ENCODE peak calls at places on chromosome 11, in eight cellular contexts. G, E, T, I, L, B, A and X are unnamed samples.

GRCh38 chr11:72764503-72764902 is 12.3 kb upstream of the ARAP1 start:
- DNase-seq in G (peak), E (no peak), T (no peak), I (no peak), L (no peak), B (no peak), A (peak), X (peak)

GRCh38 chr11:2758751-2759150 is 59.0 kb upstream of the KCNQ1OT1 start:
- DNase-seq in G (no peak), E (peak), T (peak), I (no peak), L (no peak), B (no peak), A (peak), X (no peak)

GRCh38 chr11:126109941-126110731 is 47.5 kb upstream of the CDON start:
- DNase-seq in G (no peak), E (no peak), T (no peak), I (no peak), L (no peak), B (no peak), A (no peak), X (no peak)

GRCh38 chr11:76897233-76897632 is 36.5 kb downstream of the ACER3 start:
- DNase-seq in G (no peak), E (no peak), T (no peak), I (no peak), L (no peak), B (no peak), A (no peak), X (no peak)

GRCh38 chr11:130068986-130069683 is 559 bp upstream of the APLP2 start:
- DNase-seq in G (no peak), E (peak), T (peak), I (peak), L (peak), B (no peak), A (peak), X (peak)

GRCh38 chr11:15199693-15200092 is 85.0 kb downstream of the INSC start:
- DNase-seq in G (no peak), E (no peak), T (no peak), I (no peak), L (no peak), B (no peak), A (no peak), X (peak)

GRCh38 chr11:102476069-102476468 is 23.5 kb upstream of the TMEM123 start:
- DNase-seq in G (no peak), E (no peak), T (no peak), I (no peak), L (no peak), B (no peak), A (no peak), X (no peak)

GRCh38 chr11:117941163-117941707 is 12.0 kb upstream of the TMPRSS13 start:
- DNase-seq in G (no peak), E (no peak), T (no peak), I (no peak), L (no peak), B (no peak), A (no peak), X (peak)

GRCh38 chr11:73186886-73187285 is 31.2 kb upstream of the P2RY2 start:
- DNase-seq in G (no peak), E (no peak), T (no peak), I (no peak), L (no peak), B (no peak), A (no peak), X (peak)

GRCh38 chr11:46475041-46475925 is 83.7 kb upstream of the CHRM4 start:
- DNase-seq in G (no peak), E (no peak), T (no peak), I (no peak), L (no peak), B (no peak), A (no peak), X (no peak)

GRCh38 chr11:96524475-96524874 is 134.7 kb downstream of the JRKL start:
- DNase-seq in G (no peak), E (no peak), T (no peak), I (no peak), L (no peak), B (no peak), A (no peak), X (no peak)

GRCh38 chr11:96000064-96000463 is 76.2 kb upstream of the MTMR2 start:
- DNase-seq in G (no peak), E (no peak), T (no peak), I (no peak), L (no peak), B (no peak), A (no peak), X (no peak)

GRCh38 chr11:122656631-122657101 is 1.1 kb downstream of the UBASH3B start:
- DNase-seq in G (no peak), E (no peak), T (peak), I (peak), L (peak), B (no peak), A (peak), X (peak)

GRCh38 chr11:19410032-19410431 is 169.3 kb upstream of the E2F8 start:
- DNase-seq in G (no peak), E (no peak), T (no peak), I (no peak), L (no peak), B (no peak), A (no peak), X (no peak)

GRCh38 chr11:122755409-122755808 is 82.9 kb upstream of the CRTAM start:
- DNase-seq in G (no peak), E (no peak), T (no peak), I (no peak), L (no peak), B (no peak), A (no peak), X (no peak)

GRCh38 chr11:14541180-14541579 is 21.0 kb upstream of the PSMA1 start:
- DNase-seq in G (no peak), E (no peak), T (no peak), I (no peak), L (peak), B (peak), A (no peak), X (no peak)

GRCh38 chr11:64356498-64357411 is 2.2 kb upstream of the RPS6KA4 start:
- DNase-seq in G (no peak), E (no peak), T (no peak), I (peak), L (no peak), B (peak), A (no peak), X (peak)

GRCh38 chr11:8049084-8049483 is 31.9 kb upstream of the TUB start:
- DNase-seq in G (no peak), E (no peak), T (no peak), I (no peak), L (no peak), B (no peak), A (no peak), X (peak)

GRCh38 chr11:74388678-74389327 is 9.4 kb downstream of the PGM2L1 start:
- DNase-seq in G (no peak), E (peak), T (no peak), I (peak), L (peak), B (peak), A (peak), X (peak)

GRCh38 chr11:117000039-117000740 is 98.0 kb downstream of the SIK3 start:
- DNase-seq in G (no peak), E (no peak), T (no peak), I (no peak), L (no peak), B (no peak), A (no peak), X (no peak)

GRCh38 chr11:2886191-2886894 is 768 bp upstream of the CDKN1C start:
- DNase-seq in G (no peak), E (peak), T (no peak), I (no peak), L (peak), B (no peak), A (no peak), X (no peak)

GRCh38 chr11:102320679-102321078 is 3.4 kb downstream of the BIRC3 start:
- DNase-seq in G (no peak), E (no peak), T (no peak), I (no peak), L (no peak), B (no peak), A (no peak), X (no peak)

GRCh38 chr11:129460714-129461113 is 85.1 kb downstream of the BARX2 start:
- DNase-seq in G (no peak), E (no peak), T (no peak), I (no peak), L (no peak), B (peak), A (no peak), X (peak)

GRCh38 chr11:108115495-108116140 is 5.7 kb upstream of the ACAT1 start:
- DNase-seq in G (no peak), E (peak), T (peak), I (peak), L (peak), B (no peak), A (peak), X (peak)

GRCh38 chr11:37474889-37475288 is 876.9 kb upstream of the RAG2 start:
- DNase-seq in G (no peak), E (no peak), T (no peak), I (no peak), L (no peak), B (no peak), A (no peak), X (no peak)

GRCh38 chr11:30741039-30741550 is 154.9 kb upstream of the MPPED2 start:
- DNase-seq in G (no peak), E (no peak), T (no peak), I (peak), L (no peak), B (peak), A (peak), X (no peak)

GRCh38 chr11:122817121-122817520 is 21.2 kb upstream of the CRTAM start:
- DNase-seq in G (no peak), E (no peak), T (no peak), I (no peak), L (no peak), B (no peak), A (peak), X (no peak)

GRCh38 chr11:15006139-15006759 is 34.1 kb upstream of the CALCA start:
- DNase-seq in G (no peak), E (no peak), T (no peak), I (peak), L (no peak), B (peak), A (no peak), X (no peak)

GRCh38 chr11:107598225-107599139 is 7.5 kb downstream of the ELMOD1 start:
- DNase-seq in G (no peak), E (no peak), T (no peak), I (peak), L (no peak), B (no peak), A (no peak), X (no peak)

GRCh38 chr11:19827399-19828135 is 114.9 kb downstream of the NAV2 start:
- DNase-seq in G (peak), E (no peak), T (no peak), I (peak), L (no peak), B (no peak), A (no peak), X (no peak)

GRCh38 chr11:12077535-12078280 is 32.7 kb upstream of the MICAL2 start:
- DNase-seq in G (no peak), E (no peak), T (peak), I (no peak), L (no peak), B (no peak), A (no peak), X (no peak)

GRCh38 chr11:1514349-1515061 is 27.9 kb upstream of the MOB2 start:
- DNase-seq in G (no peak), E (no peak), T (no peak), I (no peak), L (no peak), B (no peak), A (no peak), X (no peak)

GRCh38 chr11:73346186-73346935 is 29.8 kb upstream of the RELT start:
- DNase-seq in G (no peak), E (no peak), T (no peak), I (no peak), L (no peak), B (no peak), A (no peak), X (no peak)

GRCh38 chr11:111307472-111308108 is 9.2 kb downstream of the POU2AF3 start:
- DNase-seq in G (no peak), E (no peak), T (no peak), I (no peak), L (no peak), B (no peak), A (no peak), X (no peak)

GRCh38 chr11:81237139-81237538 is 1496.5 kb downstream of the FAM181B start:
- DNase-seq in G (no peak), E (no peak), T (no peak), I (peak), L (no peak), B (peak), A (no peak), X (no peak)

GRCh38 chr11:130609121-130610035 is 160.9 kb downstream of the ADAMTS15 start:
- DNase-seq in G (no peak), E (peak), T (peak), I (no peak), L (peak), B (no peak), A (peak), X (peak)

GRCh38 chr11:14454861-14455632 is 44.6 kb downstream of the COPB1 start:
- DNase-seq in G (no peak), E (no peak), T (no peak), I (peak), L (no peak), B (peak), A (no peak), X (no peak)

GRCh38 chr11:40388097-40388818 is 1071.2 kb downstream of the LRRC4C start:
- DNase-seq in G (no peak), E (no peak), T (no peak), I (no peak), L (no peak), B (no peak), A (no peak), X (no peak)

GRCh38 chr11:131938321-131938751 is 567.9 kb downstream of the NTM start:
- DNase-seq in G (no peak), E (no peak), T (no peak), I (no peak), L (no peak), B (no peak), A (no peak), X (no peak)

GRCh38 chr11:93476796-93477195 is 66.4 kb downstream of the SMCO4 start:
- DNase-seq in G (no peak), E (no peak), T (no peak), I (peak), L (no peak), B (no peak), A (no peak), X (no peak)

DNA sequence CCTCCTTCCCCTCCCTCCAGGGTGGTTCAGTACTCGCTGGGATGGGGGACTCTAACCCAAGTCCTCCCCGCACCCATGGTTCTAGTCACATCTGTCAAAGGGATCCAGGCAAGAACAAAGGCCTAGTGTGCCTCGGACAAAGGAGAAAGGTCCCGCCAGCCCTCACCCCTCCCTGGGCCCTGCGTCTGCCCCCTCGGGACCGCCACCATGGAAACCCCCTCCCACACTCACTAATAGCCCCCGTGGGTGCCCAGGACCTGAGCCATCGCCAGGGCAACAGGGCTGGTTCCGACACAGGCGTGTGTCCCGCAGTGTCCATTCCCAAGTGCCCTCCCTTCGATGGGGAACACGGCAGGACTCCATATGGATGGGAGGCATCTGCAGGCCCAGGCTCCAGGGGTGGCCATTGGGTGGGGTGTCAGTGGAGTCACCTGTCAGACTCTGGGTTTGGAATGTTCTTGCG is 5.1 kb upstream of the CARNS1 start:
- DNase-seq in G (no peak), E (no peak), T (no peak), I (no peak), L (no peak), B (no peak), A (no peak), X (no peak)
- TF ChIP-seq POLR2A in G (no peak), E (no peak), T (no peak), I (no peak), L (no peak), B (no peak), A (no peak), X (no peak)

GRCh38 chr11:26510201-26510600 is 61.9 kb downstream of the MUC15 start:
- DNase-seq in G (no peak), E (no peak), T (no peak), I (no peak), L (no peak), B (no peak), A (no peak), X (no peak)

GRCh38 chr11:26510756-26511155 is 61.3 kb downstream of the MUC15 start:
- DNase-seq in G (no peak), E (no peak), T (no peak), I (no peak), L (no peak), B (no peak), A (no peak), X (no peak)

GRCh38 chr11:26507229-26507628 is 64.8 kb downstream of the MUC15 start:
- DNase-seq in G (no peak), E (no peak), T (no peak), I (no peak), L (no peak), B (no peak), A (no peak), X (no peak)

DNA sequence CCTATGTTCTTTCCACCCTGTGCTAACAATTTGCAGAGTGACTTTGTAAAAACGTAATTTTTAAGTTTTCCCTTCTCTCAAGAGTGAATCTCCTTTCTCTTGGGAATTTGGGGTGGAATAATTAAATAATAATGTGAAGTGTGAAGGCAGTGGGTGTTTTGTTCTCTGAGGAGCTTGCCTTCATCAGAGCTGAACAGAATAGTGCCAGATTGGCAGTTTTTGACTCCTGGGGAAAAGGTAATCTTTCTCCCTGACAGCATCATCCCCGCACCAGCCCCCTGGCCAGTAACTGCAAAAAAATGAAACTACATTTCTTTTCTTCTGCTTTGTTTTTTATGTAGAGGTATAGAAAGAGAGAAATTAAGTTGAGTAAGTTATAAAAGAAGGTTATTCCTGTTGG is 59.9 kb downstream of the MUC15 start:
- DNase-seq in G (no peak), E (no peak), T (no peak), I (no peak), L (no peak), B (no peak), A (no peak), X (no peak)
- TF ChIP-seq EP300 in G (no peak), E (no peak), T (no peak), I (no peak), L (no peak), B (no peak), A (no peak), X (no peak)

DNA sequence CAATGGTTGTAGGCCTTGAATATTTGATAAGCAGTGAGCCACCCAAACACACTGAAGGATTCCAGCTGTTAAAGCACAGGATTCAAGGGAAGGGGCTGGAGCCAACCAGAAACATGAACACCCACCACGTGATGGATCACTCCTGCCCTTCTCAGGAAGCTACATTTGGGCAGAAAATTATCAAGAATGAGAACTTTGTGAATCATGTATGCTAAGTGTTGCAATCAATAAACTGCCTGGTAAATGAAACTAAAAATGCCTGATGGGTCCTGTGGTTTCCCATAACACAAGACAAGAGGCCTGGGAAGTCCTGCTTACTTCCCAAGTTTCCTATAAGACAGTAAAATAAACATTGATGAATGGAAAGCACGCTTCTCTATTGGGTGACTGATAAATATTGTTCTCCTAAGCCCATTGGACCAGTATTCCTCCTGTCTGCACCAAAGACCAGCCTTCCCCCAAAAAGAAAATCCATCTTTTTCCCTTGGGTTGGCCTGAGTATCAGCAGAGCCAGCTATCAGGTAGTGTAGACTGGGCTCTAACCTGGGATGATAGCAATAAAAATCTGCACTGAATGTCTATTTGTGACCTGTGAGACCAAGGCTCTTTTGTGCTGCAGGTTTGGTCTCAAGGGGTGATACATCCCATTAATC is 98.4 kb downstream of the CCDC83 start:
- DNase-seq in G (no peak), E (no peak), T (no peak), I (no peak), L (peak), B (no peak), A (no peak), X (no peak)
- TF ChIP-seq POLR2A in G (no peak), E (no peak), T (no peak), I (no peak), L (no peak), B (no peak), A (no peak), X (no peak)

DNA sequence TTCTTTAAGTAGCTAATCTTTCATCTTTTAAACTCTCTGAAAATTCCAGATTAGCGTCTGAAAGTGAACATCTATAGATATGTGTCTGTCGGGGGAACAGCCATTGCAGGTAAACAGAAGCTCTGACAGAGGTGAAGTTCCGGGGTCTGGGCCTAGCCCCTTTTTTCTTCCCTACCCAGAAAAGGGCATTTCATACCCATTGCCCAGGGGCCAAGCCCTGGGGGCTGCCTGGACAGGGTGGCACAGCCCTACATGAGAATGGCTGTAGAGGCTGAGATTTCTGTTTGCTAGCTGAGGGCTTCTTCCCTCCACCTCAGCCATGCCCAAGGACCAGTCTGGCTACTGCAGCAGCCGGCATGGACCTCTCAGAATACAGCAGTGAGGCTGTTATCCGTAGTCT is 327.0 kb upstream of the PLET1 start:
- DNase-seq in G (no peak), E (no peak), T (no peak), I (no peak), L (no peak), B (no peak), A (no peak), X (no peak)
- TF ChIP-seq EP300 in G (no peak), E (no peak), T (no peak), I (no peak), L (no peak), B (no peak), A (no peak), X (peak)